ENCODE peak calls at places on chromosomes 13 and 19, in six cellular contexts. U, K, A, D, P and R are unnamed samples.

GRCh38 chr13:51275101-51275500 is 52.9 kb downstream of the FAM124A start:
- DNase-seq in U (no peak), D (no peak), A (no peak), P (no peak), K (no peak), R (no peak)

GRCh38 chr13:91172160-91172559 is 175.3 kb upstream of the MIR17HG start:
- DNase-seq in K (no peak), U (no peak), A (no peak), D (no peak), P (no peak), R (no peak)

GRCh38 chr19:16040642-16041041 is 35.7 kb upstream of the TPM4 start:
- DNase-seq in A (no peak), P (no peak), K (peak), D (no peak), U (no peak), R (no peak)

GRCh38 chr19:18308948-18309325 is 13.9 kb downstream of the LSM4 start:
- DNase-seq in D (no peak), U (no peak), A (no peak), P (no peak), K (no peak), R (no peak)

GRCh38 chr13:113404723-113405471 is 41.0 kb upstream of the GRTP1 start:
- DNase-seq in K (peak), D (no peak), U (peak), A (no peak), P (no peak), R (peak)

GRCh38 chr19:42475366-42475765 is 32.6 kb upstream of the CXCL17 start:
- DNase-seq in K (no peak), D (no peak), U (no peak), P (no peak), A (no peak), R (no peak)

GRCh38 chr19:7705387-7706187 is 3.7 kb upstream of the FCER2 start:
- DNase-seq in K (peak), D (no peak), U (peak), A (no peak), P (no peak), R (no peak)

GRCh38 chr13:27137759-27138158 is 33.9 kb downstream of the USP12 start:
- DNase-seq in A (no peak), P (no peak), K (no peak), D (no peak), U (no peak), R (no peak)

GRCh38 chr13:44317752-44318550 is 55.7 kb upstream of the SERP2 start:
- DNase-seq in D (no peak), A (no peak), K (no peak), U (no peak), P (no peak), R (no peak)

GRCh38 chr19:38196245-38196837 is 27.7 kb downstream of the DPF1 start:
- DNase-seq in D (no peak), P (no peak), K (no peak), U (no peak), A (no peak), R (no peak)

GRCh38 chr19:6743714-6744380 is 4.4 kb downstream of the TRIP10 start:
- DNase-seq in U (no peak), K (no peak), D (no peak), P (no peak), A (no peak), R (no peak)

GRCh38 chr13:102400619-102401125 is 1.2 kb downstream of the FGF14 start:
- DNase-seq in U (peak), D (peak), K (no peak), A (no peak), P (no peak), R (no peak)

GRCh38 chr13:29704648-29705047 is 109.2 kb upstream of the SLC7A1 start:
- DNase-seq in A (no peak), D (no peak), U (no peak), K (no peak), P (no peak), R (no peak)

GRCh38 chr19:16200038-16200775 is 2.5 kb downstream of the AP1M1 start:
- DNase-seq in K (no peak), P (no peak), U (peak), D (no peak), A (no peak), R (no peak)

GRCh38 chr19:57068921-57069697 is 50.7 kb upstream of the USP29 start:
- DNase-seq in P (no peak), K (no peak), U (no peak), D (peak), A (no peak), R (no peak)

GRCh38 chr13:99220199-99220931 is 19.7 kb downstream of the UBAC2 start:
- DNase-seq in K (no peak), P (no peak), D (no peak), A (no peak), U (no peak), R (no peak)

GRCh38 chr13:44313674-44314073 is 60.0 kb upstream of the SERP2 start:
- DNase-seq in U (no peak), K (no peak), D (no peak), A (no peak), P (peak), R (no peak)

GRCh38 chr19:8004723-8005513 is 523 bp downstream of the ELAVL1 start:
- DNase-seq in A (no peak), K (no peak), U (no peak), D (no peak), P (no peak), R (no peak)

GRCh38 chr13:23681253-23681652 is 111.0 kb downstream of the TNFRSF19 start:
- DNase-seq in P (no peak), A (no peak), U (no peak), K (no peak), D (no peak), R (no peak)

GRCh38 chr19:2016041-2016807 is 710 bp upstream of the BTBD2 start:
- DNase-seq in U (peak), D (peak), K (peak), P (peak), A (no peak), R (no peak)

GRCh38 chr13:48902421-48902820 is 73.3 kb upstream of the FNDC3A start:
- DNase-seq in U (no peak), A (peak), P (no peak), K (no peak), D (no peak), R (no peak)

GRCh38 chr19:39301021-39301420 is 4.8 kb downstream of the IFNL1 start:
- DNase-seq in U (no peak), D (no peak), P (no peak), A (no peak), K (peak), R (no peak)

GRCh38 chr19:39299404-39299803 is 3.2 kb downstream of the IFNL1 start:
- DNase-seq in U (no peak), P (no peak), A (no peak), D (no peak), K (no peak), R (no peak)

GRCh38 chr19:39297931-39298634 is 1.9 kb downstream of the IFNL1 start:
- DNase-seq in P (no peak), U (peak), A (no peak), K (peak), D (no peak), R (no peak)

GRCh38 chr19:39301562-39301961 is 5.4 kb downstream of the IFNL1 start:
- DNase-seq in K (no peak), P (no peak), A (no peak), D (no peak), U (no peak), R (no peak)

DNA sequence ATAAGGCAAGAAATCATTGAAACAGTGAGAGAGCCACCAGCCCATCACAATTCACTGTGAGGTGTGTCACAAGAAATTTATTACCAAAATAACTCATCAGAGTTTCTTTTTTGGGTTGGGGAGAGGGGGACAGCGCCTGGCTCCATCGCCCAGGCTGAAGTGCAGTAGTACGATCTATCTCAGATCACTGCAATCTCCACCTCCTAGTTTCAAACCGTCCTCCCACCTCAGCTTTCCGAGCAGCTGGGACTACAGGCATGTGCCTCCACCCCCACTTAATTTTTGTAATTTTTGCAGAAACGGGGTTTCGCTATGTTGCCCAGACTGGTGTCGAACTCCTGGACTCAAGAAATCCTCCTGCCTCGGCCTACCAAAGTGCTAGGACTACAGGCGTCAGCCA is 3.6 kb downstream of the IFNL1 start:
- DNase-seq in P (no peak), A (no peak), K (no peak), U (peak), D (no peak), R (no peak)
- TF ChIP-seq CTCF in P (no peak), A (no peak), K (no peak), U (no peak), D (no peak), R (no peak)

GRCh38 chr19:14090509-14091085 is at the start of gene SAMD1:
- DNase-seq in K (peak), D (peak), A (no peak), U (peak), P (no peak), R (peak)

GRCh38 chr19:14088634-14089411 is 1.7 kb downstream of the SAMD1 start:
- DNase-seq in P (no peak), U (no peak), D (no peak), K (peak), A (no peak), R (no peak)

GRCh38 chr19:14091086-14091884 is 734 bp upstream of the SAMD1 start:
- DNase-seq in A (no peak), P (no peak), D (peak), U (peak), K (no peak), R (no peak)

GRCh38 chr19:14089412-14089661 is 1.2 kb downstream of the SAMD1 start:
- DNase-seq in A (no peak), K (no peak), D (no peak), U (no peak), P (no peak), R (no peak)

GRCh38 chr19:14089662-14090508 is 666 bp downstream of the SAMD1 start:
- DNase-seq in P (no peak), D (peak), A (no peak), K (peak), U (peak), R (no peak)
- TF ChIP-seq CTCF in P (no peak), D (no peak), A (no peak), K (no peak), U (no peak), R (peak)

GRCh38 chr19:5349041-5349440 is 8.4 kb upstream of the PTPRS start:
- DNase-seq in A (no peak), D (no peak), P (no peak), K (no peak), U (no peak), R (no peak)
- TF ChIP-seq CTCF in A (peak), D (no peak), P (peak), K (no peak), U (no peak), R (peak)

DNA sequence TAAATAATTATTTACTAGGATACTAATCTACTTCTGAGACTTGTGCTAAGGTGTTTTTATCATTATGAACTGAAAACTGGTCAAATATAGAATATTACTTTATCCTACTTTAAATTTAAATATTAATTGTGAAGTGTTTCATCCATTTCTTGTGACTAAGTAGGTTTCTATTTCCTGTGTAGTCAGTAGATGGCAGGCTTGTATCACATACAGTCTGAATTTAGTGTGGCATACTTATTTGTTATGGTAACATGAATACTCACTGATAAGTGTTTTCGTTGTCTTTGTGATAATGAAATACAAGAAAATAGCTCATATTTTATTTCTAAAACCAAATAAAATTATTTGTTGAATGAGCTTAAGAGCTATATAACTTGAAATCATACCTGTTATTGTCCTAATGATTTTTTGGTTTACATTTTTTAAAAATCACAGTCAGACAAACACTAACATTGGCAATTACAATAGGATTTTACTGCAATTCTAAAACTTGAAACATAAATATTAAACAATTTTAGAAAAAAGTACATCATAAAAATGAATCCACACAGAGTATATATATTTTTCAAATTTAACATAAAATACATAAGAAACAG is 904.6 kb upstream of the PCDH20 start:
- DNase-seq in U (no peak), A (no peak), P (no peak), K (no peak), D (no peak), R (no peak)
- TF ChIP-seq CTCF in U (peak), A (peak), P (peak), K (no peak), D (peak), R (peak)